ENCODE peak calls at places on chromosomes 2 and 18, in ten cellular contexts. One of them, this sample, is unnamed.

GRCh38 chr2:43367014-43367782 is 140.8 kb upstream of the ZFP36L2 start:
- ATAC-seq in activated naive CD8-positive, alpha-beta T cell treated with anti-CD3 and anti-CD28 coated beads, Interleukin-2, amount 10 ng/mL, durations not matched to agents 7 days and 5 days: no peak
- ATAC-seq in natural killer cell: no peak
- ATAC-seq in esophagus mucosa: no peak
- ATAC-seq in lower lobe of right lung: no peak
- ATAC-seq in stimulated activated memory B cell treated with anti-CD40 and anti-IgM and Interleukin-4, amounts not matched to agents 10 μg/mL and 1 μg/mL and 100 μg/mL, for 72 hours: no peak
- ATAC-seq in Panc1: no peak
- ATAC-seq in left ventricle myocardium superior: no peak
- ATAC-seq in HCT116: no peak
- ATAC-seq in activated CD8-positive, alpha-beta T cell treated with anti-CD3 and anti-CD28 coated beads for 36 hours: no peak
- ATAC-seq in this sample: no peak

GRCh38 chr2:184560603-184561002 is 37.7 kb upstream of the ZNF804A start:
- ATAC-seq in activated naive CD8-positive, alpha-beta T cell treated with anti-CD3 and anti-CD28 coated beads, Interleukin-2, amount 10 ng/mL, durations not matched to agents 7 days and 5 days: no peak
- ATAC-seq in natural killer cell: no peak
- ATAC-seq in esophagus mucosa: no peak
- ATAC-seq in lower lobe of right lung: no peak
- ATAC-seq in stimulated activated memory B cell treated with anti-CD40 and anti-IgM and Interleukin-4, amounts not matched to agents 10 μg/mL and 1 μg/mL and 100 μg/mL, for 72 hours: no peak
- ATAC-seq in Panc1: no peak
- ATAC-seq in left ventricle myocardium superior: no peak
- ATAC-seq in HCT116: no peak
- ATAC-seq in activated CD8-positive, alpha-beta T cell treated with anti-CD3 and anti-CD28 coated beads for 36 hours: no peak
- ATAC-seq in this sample: no peak

GRCh38 chr18:58552057-58552461 is 76.8 kb downstream of the ALPK2 start:
- ATAC-seq in activated naive CD8-positive, alpha-beta T cell treated with anti-CD3 and anti-CD28 coated beads, Interleukin-2, amount 10 ng/mL, durations not matched to agents 7 days and 5 days: no peak
- ATAC-seq in natural killer cell: no peak
- ATAC-seq in esophagus mucosa: peak
- ATAC-seq in lower lobe of right lung: no peak
- ATAC-seq in stimulated activated memory B cell treated with anti-CD40 and anti-IgM and Interleukin-4, amounts not matched to agents 10 μg/mL and 1 μg/mL and 100 μg/mL, for 72 hours: peak
- ATAC-seq in Panc1: no peak
- ATAC-seq in left ventricle myocardium superior: no peak
- ATAC-seq in HCT116: no peak
- ATAC-seq in activated CD8-positive, alpha-beta T cell treated with anti-CD3 and anti-CD28 coated beads for 36 hours: peak
- ATAC-seq in this sample: peak

GRCh38 chr2:109497447-109497846 is 116.3 kb downstream of the SEPTIN10 start:
- ATAC-seq in activated naive CD8-positive, alpha-beta T cell treated with anti-CD3 and anti-CD28 coated beads, Interleukin-2, amount 10 ng/mL, durations not matched to agents 7 days and 5 days: no peak
- ATAC-seq in natural killer cell: no peak
- ATAC-seq in esophagus mucosa: no peak
- ATAC-seq in lower lobe of right lung: peak
- ATAC-seq in stimulated activated memory B cell treated with anti-CD40 and anti-IgM and Interleukin-4, amounts not matched to agents 10 μg/mL and 1 μg/mL and 100 μg/mL, for 72 hours: no peak
- ATAC-seq in Panc1: no peak
- ATAC-seq in left ventricle myocardium superior: no peak
- ATAC-seq in HCT116: no peak
- ATAC-seq in activated CD8-positive, alpha-beta T cell treated with anti-CD3 and anti-CD28 coated beads for 36 hours: no peak
- ATAC-seq in this sample: no peak

GRCh38 chr2:150863691-150864090 is 376.2 kb upstream of the RND3 start:
- ATAC-seq in activated naive CD8-positive, alpha-beta T cell treated with anti-CD3 and anti-CD28 coated beads, Interleukin-2, amount 10 ng/mL, durations not matched to agents 7 days and 5 days: no peak
- ATAC-seq in natural killer cell: no peak
- ATAC-seq in esophagus mucosa: no peak
- ATAC-seq in lower lobe of right lung: no peak
- ATAC-seq in stimulated activated memory B cell treated with anti-CD40 and anti-IgM and Interleukin-4, amounts not matched to agents 10 μg/mL and 1 μg/mL and 100 μg/mL, for 72 hours: no peak
- ATAC-seq in Panc1: no peak
- ATAC-seq in left ventricle myocardium superior: no peak
- ATAC-seq in HCT116: no peak
- ATAC-seq in activated CD8-positive, alpha-beta T cell treated with anti-CD3 and anti-CD28 coated beads for 36 hours: no peak
- ATAC-seq in this sample: no peak

GRCh38 chr2:207044963-207045362 is 105.6 kb downstream of the CPO start:
- ATAC-seq in activated naive CD8-positive, alpha-beta T cell treated with anti-CD3 and anti-CD28 coated beads, Interleukin-2, amount 10 ng/mL, durations not matched to agents 7 days and 5 days: no peak
- ATAC-seq in natural killer cell: no peak
- ATAC-seq in esophagus mucosa: no peak
- ATAC-seq in lower lobe of right lung: no peak
- ATAC-seq in stimulated activated memory B cell treated with anti-CD40 and anti-IgM and Interleukin-4, amounts not matched to agents 10 μg/mL and 1 μg/mL and 100 μg/mL, for 72 hours: no peak
- ATAC-seq in Panc1: no peak
- ATAC-seq in left ventricle myocardium superior: no peak
- ATAC-seq in HCT116: no peak
- ATAC-seq in activated CD8-positive, alpha-beta T cell treated with anti-CD3 and anti-CD28 coated beads for 36 hours: no peak
- ATAC-seq in this sample: no peak

GRCh38 chr2:30677231-30677630 is 130.0 kb downstream of the CAPN13 start:
- ATAC-seq in activated naive CD8-positive, alpha-beta T cell treated with anti-CD3 and anti-CD28 coated beads, Interleukin-2, amount 10 ng/mL, durations not matched to agents 7 days and 5 days: no peak
- ATAC-seq in natural killer cell: no peak
- ATAC-seq in esophagus mucosa: no peak
- ATAC-seq in lower lobe of right lung: no peak
- ATAC-seq in stimulated activated memory B cell treated with anti-CD40 and anti-IgM and Interleukin-4, amounts not matched to agents 10 μg/mL and 1 μg/mL and 100 μg/mL, for 72 hours: no peak
- ATAC-seq in Panc1: no peak
- ATAC-seq in left ventricle myocardium superior: no peak
- ATAC-seq in HCT116: no peak
- ATAC-seq in activated CD8-positive, alpha-beta T cell treated with anti-CD3 and anti-CD28 coated beads for 36 hours: no peak
- ATAC-seq in this sample: no peak

GRCh38 chr2:39549718-39550464 is 112.8 kb upstream of the MAP4K3 start:
- ATAC-seq in activated naive CD8-positive, alpha-beta T cell treated with anti-CD3 and anti-CD28 coated beads, Interleukin-2, amount 10 ng/mL, durations not matched to agents 7 days and 5 days: no peak
- ATAC-seq in natural killer cell: no peak
- ATAC-seq in esophagus mucosa: no peak
- ATAC-seq in lower lobe of right lung: no peak
- ATAC-seq in stimulated activated memory B cell treated with anti-CD40 and anti-IgM and Interleukin-4, amounts not matched to agents 10 μg/mL and 1 μg/mL and 100 μg/mL, for 72 hours: no peak
- ATAC-seq in Panc1: no peak
- ATAC-seq in left ventricle myocardium superior: no peak
- ATAC-seq in HCT116: no peak
- ATAC-seq in activated CD8-positive, alpha-beta T cell treated with anti-CD3 and anti-CD28 coated beads for 36 hours: no peak
- ATAC-seq in this sample: no peak

This sample was measured in activated CD4-positive, CD25-positive, alpha-beta regulatory T cell treated with anti-CD3 and anti-CD28 coated beads, Interleukin-2, amount 50 U/mL, for 24 hours.